ENCODE peak calls at places on chromosomes 3 and 15, in seven cellular contexts. B, P, R, G, S, T and X are unnamed samples.

GRCh38 chr3:150613709-150614480 is 10.8 kb downstream of the SELENOT start:
- DNase-seq in T (no peak), P (no peak), B (no peak), G (no peak), R (no peak), S (no peak), X (no peak)

GRCh38 chr3:141407043-141407442 is 38.7 kb downstream of the ZBTB38 start:
- DNase-seq in G (peak), P (peak), R (no peak), S (no peak), B (no peak), T (no peak), X (no peak)

GRCh38 chr3:78322780-78323179 is 1282.9 kb downstream of the ROBO2 start:
- DNase-seq in B (no peak), G (no peak), R (no peak), T (peak), S (no peak), P (no peak), X (peak)

GRCh38 chr15:74382004-74382816 is 14.8 kb upstream of the CYP11A1 start:
- DNase-seq in R (peak), P (peak), G (peak), B (peak), S (peak), T (peak), X (peak)

GRCh38 chr3:62607287-62608029 is 234.1 kb upstream of the FEZF2 start:
- DNase-seq in S (no peak), T (peak), P (no peak), B (peak), G (no peak), R (no peak), X (peak)

GRCh38 chr15:94206463-94207167 is 24.7 kb upstream of the MCTP2 start:
- DNase-seq in G (no peak), T (no peak), R (no peak), S (no peak), P (no peak), B (peak), X (no peak)

GRCh38 chr3:100063929-100064461 is 50.3 kb downstream of the FILIP1L start:
- DNase-seq in S (no peak), R (no peak), B (no peak), P (no peak), T (no peak), G (no peak), X (no peak)

GRCh38 chr15:44591326-44591725 is 54.4 kb downstream of the EIF3J start:
- DNase-seq in T (no peak), G (no peak), S (no peak), R (no peak), B (peak), P (no peak), X (no peak)

GRCh38 chr15:61049934-61050333 is 179.2 kb downstream of the RORA start:
- DNase-seq in P (no peak), R (no peak), B (peak), T (no peak), G (peak), S (no peak), X (no peak)

GRCh38 chr3:5757213-5757804 is 569.8 kb downstream of the EDEM1 start:
- DNase-seq in P (no peak), R (no peak), T (no peak), B (no peak), S (no peak), G (no peak), X (no peak)

GRCh38 chr3:18389108-18389733 is 35.9 kb downstream of the SATB1 start:
- DNase-seq in G (peak), T (peak), S (peak), B (peak), P (peak), R (peak), X (peak)

DNA sequence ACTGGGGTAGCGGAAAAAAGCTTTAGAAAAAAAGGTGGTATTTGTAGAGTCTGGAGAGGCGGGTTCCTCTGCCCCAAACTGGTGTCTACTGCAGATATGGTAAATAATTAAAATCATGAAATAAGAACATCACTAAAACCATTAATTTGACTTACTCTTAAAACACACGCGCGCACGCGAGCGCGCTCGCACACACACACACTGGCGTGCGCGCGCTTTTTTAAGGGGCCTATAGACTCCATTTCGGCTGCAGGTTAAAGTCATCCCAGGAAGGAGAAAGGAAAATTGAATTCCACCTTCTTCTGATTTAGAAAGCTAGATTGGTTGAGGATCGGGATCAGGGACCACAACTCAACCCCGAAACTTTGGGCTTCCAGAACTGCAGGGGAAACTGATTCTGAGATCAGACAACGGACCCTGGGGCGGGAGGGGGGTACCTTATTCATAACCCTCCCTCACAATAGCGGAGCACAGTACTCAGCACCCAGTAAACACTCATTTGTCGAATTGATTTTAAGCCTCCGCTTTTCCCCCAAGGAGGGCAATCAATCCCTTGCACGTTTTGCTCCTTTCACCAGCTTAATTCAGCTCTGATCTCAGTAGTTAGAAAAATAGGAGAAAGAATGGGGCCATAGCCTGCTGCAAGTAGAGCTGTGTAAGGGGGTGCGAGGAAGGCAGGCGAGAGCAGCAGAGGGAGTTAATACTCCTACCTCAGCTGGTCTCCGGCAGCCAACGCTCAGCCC is 510 bp upstream of the LRRC3B start:
- DNase-seq in R (no peak), P (no peak), B (no peak), S (no peak), T (peak), G (peak), X (peak)
- TF ChIP-seq EZH2phosphoT487 in R (no peak), P (no peak), B (no peak), S (no peak), T (no peak), G (no peak), X (no peak)

GRCh38 chr3:4596596-4596995 is 103.4 kb downstream of the ITPR1 start:
- DNase-seq in R (no peak), P (no peak), G (no peak), T (peak), S (no peak), B (no peak), X (no peak)

GRCh38 chr3:4593014-4593413 is 99.9 kb downstream of the ITPR1 start:
- DNase-seq in R (no peak), T (no peak), G (no peak), P (no peak), S (no peak), B (no peak), X (no peak)

GRCh38 chr3:4600526-4600925 is 107.4 kb downstream of the ITPR1 start:
- DNase-seq in T (no peak), G (no peak), R (no peak), B (no peak), S (no peak), P (no peak), X (no peak)

GRCh38 chr3:4595709-4596108 is 102.6 kb downstream of the ITPR1 start:
- DNase-seq in R (no peak), T (no peak), S (no peak), B (no peak), P (no peak), G (no peak), X (no peak)

GRCh38 chr3:4597204-4597985 is 104.2 kb downstream of the ITPR1 start:
- DNase-seq in G (peak), T (no peak), S (no peak), B (no peak), R (no peak), P (no peak), X (no peak)
- TF ChIP-seq EZH2phosphoT487 in G (no peak), T (no peak), S (no peak), B (no peak), R (no peak), P (no peak), X (no peak)

GRCh38 chr3:56914646-56915045 is 112.9 kb upstream of the ARHGEF3 start:
- DNase-seq in S (no peak), P (peak), T (no peak), R (no peak), G (no peak), B (no peak), X (no peak)

GRCh38 chr3:56917740-56918568 is 116.2 kb upstream of the ARHGEF3 start:
- DNase-seq in R (no peak), G (no peak), P (peak), T (no peak), S (peak), B (no peak), X (peak)

GRCh38 chr3:56916697-56917336 is 115.1 kb upstream of the ARHGEF3 start:
- DNase-seq in B (no peak), S (peak), T (no peak), R (no peak), G (no peak), P (peak), X (no peak)

GRCh38 chr3:56917337-56917697 is 115.6 kb upstream of the ARHGEF3 start:
- DNase-seq in T (no peak), G (no peak), P (no peak), R (no peak), B (no peak), S (peak), X (no peak)

DNA sequence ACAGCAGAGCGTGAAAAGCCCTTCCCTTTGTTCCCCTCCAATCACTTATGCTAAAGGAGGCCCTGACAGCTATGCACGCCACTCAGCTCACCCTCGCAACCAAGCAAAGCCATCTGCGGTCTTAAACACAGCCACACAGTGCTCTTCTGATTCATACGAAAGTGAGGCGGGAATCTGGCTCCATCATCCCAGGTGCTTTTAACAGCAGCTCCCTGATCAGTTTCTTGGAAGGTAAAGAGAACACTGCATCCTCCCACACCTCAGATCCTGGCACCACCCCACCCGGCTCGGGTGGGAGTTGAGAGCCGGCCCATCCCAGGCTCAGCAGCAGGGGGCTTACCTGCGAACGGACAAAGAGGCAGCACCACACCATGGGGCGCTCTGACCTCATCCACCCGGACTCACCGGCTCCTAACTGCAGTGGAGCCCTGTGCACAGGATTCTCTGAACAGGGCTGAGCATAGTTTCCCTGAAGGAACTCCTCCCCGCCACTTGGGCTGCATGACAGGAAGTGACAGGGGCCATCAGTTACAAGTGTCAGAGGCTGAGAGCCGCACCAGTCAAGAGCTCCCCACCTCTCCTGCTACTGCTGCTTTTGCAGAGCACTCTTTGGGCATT is 114.3 kb upstream of the ARHGEF3 start:
- DNase-seq in S (peak), T (peak), B (no peak), P (peak), R (no peak), G (no peak), X (peak)
- TF ChIP-seq EZH2phosphoT487 in S (no peak), T (no peak), B (no peak), P (no peak), R (no peak), G (no peak), X (no peak)

GRCh38 chr3:14439501-14440167 is 37.2 kb downstream of the SLC6A6 start:
- DNase-seq in R (no peak), G (no peak), P (no peak), B (no peak), S (no peak), T (no peak), X (no peak)

GRCh38 chr3:14441920-14442300 is 39.5 kb downstream of the SLC6A6 start:
- DNase-seq in B (peak), G (no peak), P (no peak), R (no peak), S (no peak), T (no peak), X (no peak)

GRCh38 chr3:14440168-14440518 is 37.7 kb downstream of the SLC6A6 start:
- DNase-seq in T (no peak), S (no peak), B (no peak), G (no peak), P (no peak), R (no peak), X (no peak)

GRCh38 chr3:14441240-14441919 is 39.0 kb downstream of the SLC6A6 start:
- DNase-seq in S (no peak), R (no peak), T (no peak), G (no peak), B (peak), P (no peak), X (no peak)

DNA sequence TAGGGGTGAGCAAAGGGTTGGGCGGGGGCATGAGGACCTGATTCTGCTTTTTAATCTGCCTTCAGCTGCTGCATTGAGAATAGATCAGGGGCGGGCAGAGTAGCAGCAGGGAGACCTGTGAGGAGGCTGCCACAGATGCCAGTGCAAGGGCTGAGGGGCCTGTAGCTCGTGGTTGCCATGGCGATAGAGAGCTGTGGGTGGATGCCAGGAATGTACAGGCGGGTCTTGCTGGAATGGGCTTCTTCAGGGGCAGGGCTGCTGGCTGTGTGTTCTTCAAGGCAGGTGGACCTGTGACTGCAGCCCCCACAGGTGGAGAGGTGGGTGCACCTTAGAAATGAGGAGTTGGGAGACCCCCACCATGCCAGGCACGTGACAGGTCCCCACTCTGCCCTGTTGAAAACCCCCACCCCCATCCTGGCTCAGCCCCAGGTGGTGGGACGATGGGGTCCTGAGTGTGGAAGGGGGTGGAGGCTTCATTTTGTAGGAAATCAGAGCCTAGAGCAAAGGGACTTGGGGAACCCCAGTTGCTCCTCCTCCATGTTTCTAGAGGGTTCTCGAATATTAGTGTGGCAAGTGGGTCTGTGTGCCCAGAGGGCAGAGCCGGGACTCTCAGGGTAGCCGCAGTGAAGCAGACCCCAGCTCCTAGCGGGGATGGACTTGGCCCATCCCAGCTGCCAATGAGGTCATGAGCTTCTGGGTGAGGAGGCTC is 38.3 kb downstream of the SLC6A6 start:
- DNase-seq in B (peak), T (peak), S (no peak), G (peak), P (no peak), R (no peak), X (peak)
- TF ChIP-seq EZH2phosphoT487 in B (no peak), T (no peak), S (no peak), G (no peak), P (no peak), R (no peak), X (no peak)

GRCh38 chr3:123246846-123247245 is 45.1 kb downstream of the SEC22A start:
- DNase-seq in G (no peak), T (no peak), S (no peak), R (no peak), P (no peak), B (no peak), X (no peak)

DNA sequence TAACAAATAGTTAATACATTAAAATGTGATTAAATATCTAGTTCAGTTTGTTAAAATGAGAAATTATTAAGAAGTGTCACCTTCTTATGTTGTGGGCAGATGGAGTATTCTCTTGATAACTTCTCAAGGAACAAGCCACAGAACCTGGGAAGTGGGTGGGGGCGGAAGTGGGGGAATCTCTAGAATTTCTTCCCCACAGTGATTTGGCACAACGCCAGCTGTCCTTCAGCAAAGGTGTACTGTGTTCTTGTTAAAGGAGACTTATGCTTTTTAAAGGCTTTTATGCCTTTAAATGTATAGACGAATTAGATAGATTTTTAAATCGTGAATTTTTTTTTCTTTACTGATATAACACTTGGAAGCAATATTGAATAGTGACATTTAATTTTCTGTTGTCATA is 42.4 kb downstream of the SEC22A start:
- DNase-seq in G (peak), B (no peak), R (no peak), T (no peak), S (peak), P (no peak), X (no peak)
- TF ChIP-seq EZH2phosphoT487 in G (no peak), B (no peak), R (no peak), T (no peak), S (no peak), P (no peak), X (no peak)

DNA sequence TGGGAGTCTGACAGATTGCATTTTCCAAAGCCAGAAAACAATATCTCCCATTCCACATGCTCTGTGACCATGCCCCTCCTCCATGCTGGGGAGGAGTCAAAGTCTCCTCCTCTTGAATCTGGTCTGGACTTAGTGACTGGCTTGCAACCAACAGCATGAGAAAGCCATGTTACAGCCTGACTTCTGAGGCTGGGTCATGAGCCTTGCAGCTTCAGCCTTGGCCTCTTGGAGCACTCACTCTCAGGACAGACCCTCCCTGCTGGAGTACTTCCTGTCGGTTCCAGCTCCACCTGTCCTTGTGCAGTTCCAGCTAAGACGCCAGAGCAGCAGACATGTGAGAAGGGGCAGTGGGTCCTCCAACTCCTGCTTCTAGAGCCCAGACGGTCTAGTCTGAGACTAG is 49.7 kb upstream of the RBSN start:
- DNase-seq in B (peak), T (peak), G (peak), S (peak), P (no peak), R (peak), X (peak)
- TF ChIP-seq EZH2phosphoT487 in B (no peak), T (no peak), G (no peak), S (no peak), P (no peak), R (no peak), X (no peak)